ENCODE peak calls at places on chromosomes 1 and 21, in four cellular contexts. One of them, this sample, is unnamed. For H3K4me1, the result is how much of the 10 kb centered on the place peaks cover.

GRCh38 chr1:16625497-16626408 is 12.4 kb upstream of the NBPF1 start:
- DNase-seq in HepG2: no peak
- DNase-seq in K562: peak
- DNase-seq in GM12878: no peak
- DNase-seq in this sample: no peak

GRCh38 chr1:157189096-157189495 is 50.9 kb upstream of the ETV3 start:
- DNase-seq in HepG2: no peak
- DNase-seq in K562: no peak
- DNase-seq in GM12878: no peak
- DNase-seq in this sample: no peak

GRCh38 chr1:199335496-199335895 is 692.0 kb upstream of the NR5A2 start:
- DNase-seq in HepG2: no peak
- DNase-seq in K562: no peak
- DNase-seq in GM12878: no peak
- DNase-seq in this sample: no peak

GRCh38 chr1:94013331-94013925 is 104.2 kb upstream of the GCLM start:
- DNase-seq in HepG2: no peak
- DNase-seq in K562: no peak
- DNase-seq in GM12878: no peak
- DNase-seq in this sample: no peak

GRCh38 chr1:9280015-9280860 is 12.5 kb upstream of the SPSB1 start:
- DNase-seq in HepG2: peak
- DNase-seq in K562: peak
- DNase-seq in GM12878: no peak
- DNase-seq in this sample: peak

GRCh38 chr21:31873275-31873695 is 465 bp downstream of the HUNK start:
- DNase-seq in HepG2: no peak
- DNase-seq in K562: no peak
- DNase-seq in GM12878: no peak
- DNase-seq in this sample: peak

GRCh38 chr1:212860713-212861581 is 2.9 kb downstream of the FLVCR1 start:
- DNase-seq in HepG2: no peak
- DNase-seq in K562: peak
- DNase-seq in GM12878: no peak
- DNase-seq in this sample: no peak

GRCh38 chr1:43293171-43293570 is 7.6 kb upstream of the TIE1 start:
- DNase-seq in HepG2: no peak
- DNase-seq in K562: no peak
- DNase-seq in GM12878: no peak
- DNase-seq in this sample: no peak

GRCh38 chr1:54296666-54297065 is 96.7 kb downstream of the MRPL37 start:
- DNase-seq in HepG2: no peak
- DNase-seq in K562: no peak
- DNase-seq in GM12878: no peak
- DNase-seq in this sample: no peak

GRCh38 chr1:153774780-153775431 is at the start of gene SLC27A3:
- DNase-seq in HepG2: no peak
- DNase-seq in K562: peak
- DNase-seq in GM12878: no peak
- DNase-seq in this sample: no peak

GRCh38 chr1:222090103-222090502 is 348.2 kb upstream of the DUSP10 start:
- DNase-seq in HepG2: no peak
- DNase-seq in K562: no peak
- DNase-seq in GM12878: no peak
- DNase-seq in this sample: no peak

GRCh38 chr1:115641762-115642167 is at the start of gene VANGL1:
- DNase-seq in HepG2: peak
- DNase-seq in K562: peak
- DNase-seq in GM12878: no peak
- DNase-seq in this sample: peak

GRCh38 chr1:229229137-229229720 is 41.7 kb upstream of the RAB4A start:
- DNase-seq in HepG2: no peak
- DNase-seq in K562: no peak
- DNase-seq in GM12878: no peak
- DNase-seq in this sample: peak

GRCh38 chr1:37670133-37670532 is 22.2 kb upstream of the CDCA8 start:
- DNase-seq in HepG2: no peak
- DNase-seq in K562: no peak
- DNase-seq in GM12878: no peak
- DNase-seq in this sample: no peak

GRCh38 chr21:27564684-27565280 is 597.9 kb upstream of the ADAMTS5 start:
- DNase-seq in HepG2: no peak
- DNase-seq in K562: no peak
- DNase-seq in GM12878: no peak
- DNase-seq in this sample: no peak

GRCh38 chr21:35481005-35481404 is 431.9 kb upstream of the RUNX1 start:
- DNase-seq in HepG2: no peak
- DNase-seq in K562: no peak
- DNase-seq in GM12878: no peak
- DNase-seq in this sample: no peak

GRCh38 chr1:13723810-13724209 is 23.8 kb downstream of the PRDM2 start:
- DNase-seq in HepG2: no peak
- DNase-seq in K562: no peak
- DNase-seq in GM12878: no peak
- DNase-seq in this sample: no peak

GRCh38 chr1:227934476-227935313 is 13.0 kb downstream of the WNT9A start:
- DNase-seq in HepG2: peak
- DNase-seq in K562: peak
- DNase-seq in GM12878: no peak
- DNase-seq in this sample: peak

GRCh38 chr1:86507935-86508582 is 38.8 kb upstream of the CLCA4 start:
- DNase-seq in HepG2: no peak
- DNase-seq in K562: peak
- DNase-seq in GM12878: no peak
- DNase-seq in this sample: no peak

GRCh38 chr1:8705104-8705503 is 112.3 kb downstream of the RERE start:
- DNase-seq in HepG2: no peak
- DNase-seq in K562: no peak
- DNase-seq in GM12878: no peak
- DNase-seq in this sample: no peak

GRCh38 chr1:17090844-17091243 is 28.4 kb downstream of the PADI2 start:
- DNase-seq in HepG2: no peak
- DNase-seq in K562: no peak
- DNase-seq in GM12878: no peak
- DNase-seq in this sample: no peak

GRCh38 chr21:45029298-45029967 is 44.9 kb upstream of the ADARB1 start:
- DNase-seq in HepG2: peak
- DNase-seq in K562: no peak
- DNase-seq in GM12878: no peak
- DNase-seq in this sample: no peak

GRCh38 chr1:200206340-200206739 is 178.8 kb downstream of the NR5A2 start:
- DNase-seq in HepG2: no peak
- DNase-seq in K562: no peak
- DNase-seq in GM12878: no peak
- DNase-seq in this sample: peak

GRCh38 chr21:37136261-37136660 is 63.2 kb downstream of the TTC3 start:
- DNase-seq in HepG2: no peak
- DNase-seq in K562: no peak
- DNase-seq in GM12878: no peak
- DNase-seq in this sample: no peak

GRCh38 chr1:225980005-225980404 is 19.1 kb downstream of the SDE2 start:
- DNase-seq in HepG2: no peak
- DNase-seq in K562: no peak
- DNase-seq in GM12878: no peak
- DNase-seq in this sample: no peak

GRCh38 chr1:12063141-12064072 is at the start of gene TNFRSF8:
- DNase-seq in HepG2: no peak
- DNase-seq in K562: peak
- DNase-seq in GM12878: no peak
- DNase-seq in this sample: no peak

GRCh38 chr1:67827688-67828087 is 5.6 kb downstream of the GNG12 start:
- DNase-seq in HepG2: no peak
- DNase-seq in K562: no peak
- DNase-seq in GM12878: no peak
- DNase-seq in this sample: no peak

GRCh38 chr1:20696397-20697333 is 21.1 kb downstream of the KIF17 start:
- DNase-seq in HepG2: peak
- DNase-seq in K562: peak
- DNase-seq in GM12878: peak
- DNase-seq in this sample: peak

GRCh38 chr1:161092621-161093028 is 3.3 kb upstream of the NECTIN4 start:
- DNase-seq in HepG2: no peak
- DNase-seq in K562: no peak
- DNase-seq in GM12878: no peak
- DNase-seq in this sample: no peak

GRCh38 chr1:170663011-170663410 is 920 bp upstream of the PRRX1 start:
- DNase-seq in HepG2: no peak
- DNase-seq in K562: no peak
- DNase-seq in GM12878: no peak
- DNase-seq in this sample: no peak

GRCh38 chr1:116971965-116972675 is 29.4 kb upstream of the CD101 start:
- DNase-seq in HepG2: no peak
- DNase-seq in K562: no peak
- DNase-seq in GM12878: no peak
- DNase-seq in this sample: no peak

GRCh38 chr1:165697491-165697880 is 876 bp downstream of the ALDH9A1 start:
- DNase-seq in HepG2: no peak
- DNase-seq in K562: no peak
- DNase-seq in GM12878: no peak
- DNase-seq in this sample: no peak

GRCh38 chr1:10001016-10001665 is 4.1 kb downstream of the RBP7 start:
- DNase-seq in HepG2: no peak
- DNase-seq in K562: no peak
- DNase-seq in GM12878: no peak
- DNase-seq in this sample: no peak

GRCh38 chr1:154607748-154608521 is at the start of gene ADAR:
- DNase-seq in HepG2: peak
- DNase-seq in K562: peak
- DNase-seq in GM12878: peak
- DNase-seq in this sample: peak

DNA sequence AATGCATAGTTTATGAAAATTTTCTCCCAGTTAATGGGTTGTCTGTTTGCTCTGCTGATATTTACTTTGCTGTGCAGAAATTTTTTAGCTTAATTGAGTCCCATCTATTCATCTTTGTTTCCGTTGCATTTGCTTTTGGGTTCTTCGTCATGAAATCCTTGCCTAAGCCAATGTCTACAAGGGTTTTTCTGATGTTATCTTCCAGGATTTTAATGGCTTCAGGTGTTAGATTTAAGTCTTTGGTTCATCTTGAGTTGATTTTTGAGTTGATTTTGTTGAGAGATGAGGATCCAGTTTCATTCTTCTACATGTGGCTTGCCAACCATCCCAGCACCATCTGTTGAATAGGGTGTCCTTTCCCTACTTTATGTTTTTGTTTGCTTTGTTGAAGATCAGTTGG is 85.2 kb downstream of the DRAM2 start:
- DNase-seq in HepG2: no peak
- DNase-seq in K562: no peak
- DNase-seq in GM12878: no peak
- DNase-seq in this sample: no peak
- TF ChIP-seq POLR2AphosphoS2 in HepG2: no peak
- TF ChIP-seq POLR2AphosphoS2 in K562: no peak
- TF ChIP-seq POLR2AphosphoS2 in GM12878: no peak
- TF ChIP-seq POLR2AphosphoS2 in this sample: no peak

DNA sequence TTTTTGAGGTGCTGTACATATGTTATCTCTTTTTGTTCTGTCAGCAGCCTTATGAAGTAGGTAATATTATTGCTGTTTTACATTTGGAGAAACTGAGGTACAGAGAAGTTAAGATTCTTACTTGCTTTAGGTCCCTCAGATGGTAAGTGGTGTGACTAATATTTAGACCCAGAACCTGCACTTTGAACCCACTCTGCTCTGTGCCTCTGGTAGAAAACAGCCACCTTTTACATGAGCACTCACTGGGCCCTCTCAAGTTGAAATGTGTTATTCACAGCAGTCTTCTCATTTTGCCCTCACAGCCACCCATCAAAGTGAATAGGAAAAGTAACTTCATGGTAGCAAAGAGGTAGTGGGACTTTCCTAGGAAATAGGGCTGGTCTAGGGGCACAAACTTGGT is 4.7 kb downstream of the NSUN4 start:
- DNase-seq in HepG2: peak
- DNase-seq in K562: no peak
- DNase-seq in GM12878: no peak
- DNase-seq in this sample: no peak
- H3K4me1 ChIP-seq in HepG2: half or more
- H3K4me1 ChIP-seq in K562: under half
- H3K4me1 ChIP-seq in GM12878: under half
- H3K4me1 ChIP-seq in this sample: under half

DNA sequence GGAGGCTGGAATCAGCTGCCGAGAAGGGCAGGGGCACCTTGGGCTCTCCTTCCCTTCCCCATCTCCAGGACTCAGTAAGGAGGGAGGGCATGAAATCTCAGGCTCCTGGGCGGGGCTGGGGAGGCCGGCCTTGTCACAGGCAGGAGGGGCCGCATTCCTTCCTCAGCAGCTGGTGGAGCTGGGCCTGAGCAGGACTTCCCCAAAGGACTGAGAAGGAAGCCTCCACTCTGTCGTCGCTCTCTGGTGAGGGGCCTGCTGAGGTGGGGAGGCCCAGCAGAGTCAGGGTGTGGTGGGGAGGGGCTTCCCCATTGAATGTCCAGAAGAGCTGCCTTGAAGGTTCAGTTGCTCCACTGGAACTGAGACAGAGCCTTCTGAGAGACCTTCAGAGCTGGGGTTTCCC is 10.9 kb downstream of the KCNA10 start:
- DNase-seq in HepG2: no peak
- DNase-seq in K562: no peak
- DNase-seq in GM12878: no peak
- DNase-seq in this sample: no peak
- TF ChIP-seq POLR2AphosphoS2 in HepG2: no peak
- TF ChIP-seq POLR2AphosphoS2 in K562: no peak
- TF ChIP-seq POLR2AphosphoS2 in GM12878: no peak
- TF ChIP-seq POLR2AphosphoS2 in this sample: no peak

GRCh38 chr1:198158766-198159589 is 2.2 kb downstream of the NEK7 start:
- DNase-seq in HepG2: peak
- DNase-seq in K562: peak
- DNase-seq in GM12878: no peak
- DNase-seq in this sample: peak
- H3K4me1 ChIP-seq in HepG2: under half
- H3K4me1 ChIP-seq in K562: under half
- H3K4me1 ChIP-seq in GM12878: under half
- H3K4me1 ChIP-seq in this sample: under half

GRCh38 chr1:41492341-41492848 is 7.9 kb upstream of the EDN2 start:
- DNase-seq in HepG2: no peak
- DNase-seq in K562: peak
- DNase-seq in GM12878: no peak
- DNase-seq in this sample: peak
- TF ChIP-seq POLR2AphosphoS2 in HepG2: no peak
- TF ChIP-seq POLR2AphosphoS2 in K562: no peak
- TF ChIP-seq POLR2AphosphoS2 in GM12878: no peak
- TF ChIP-seq POLR2AphosphoS2 in this sample: no peak

DNA sequence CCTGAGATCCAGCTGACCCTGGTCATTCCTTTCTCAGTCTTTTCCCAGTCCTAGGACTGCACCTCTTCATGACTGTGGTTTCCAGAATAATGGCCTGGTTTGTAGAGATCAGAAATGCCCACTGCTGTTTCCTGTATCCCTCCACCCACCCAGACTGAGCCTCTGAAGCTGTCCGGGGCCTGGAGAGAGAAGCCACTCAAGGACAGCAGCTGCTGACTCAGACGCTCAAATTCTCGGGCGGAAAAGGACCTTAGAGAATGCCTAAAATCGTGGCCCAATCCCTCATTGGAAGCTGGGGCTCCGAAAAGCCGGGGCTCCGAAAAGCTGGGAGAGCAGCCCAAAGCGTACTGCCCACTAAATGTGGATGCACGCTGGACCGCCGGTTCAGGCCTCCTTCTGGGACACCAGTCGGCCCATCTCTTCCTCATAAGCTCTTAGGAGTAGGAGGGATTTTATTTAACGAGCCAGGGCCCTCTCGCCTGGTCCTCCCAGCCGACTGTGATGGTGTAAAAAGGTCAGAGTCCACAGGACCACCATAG is 7.8 kb upstream of the GPR61 start:
- DNase-seq in HepG2: no peak
- DNase-seq in K562: no peak
- DNase-seq in GM12878: no peak
- DNase-seq in this sample: no peak
- H3K4me1 ChIP-seq in HepG2: under half
- H3K4me1 ChIP-seq in K562: under half
- H3K4me1 ChIP-seq in GM12878: under half
- H3K4me1 ChIP-seq in this sample: under half